ENCODE peak calls at places on chromosomes 13 and 19, in four cellular contexts. I is GM12878, D is K562, J is SK-N-SH. T is an unnamed sample.

GRCh38 chr13:112066624-112067004 is 335 bp upstream of the SOX1 start:
- DNase-seq in I (no peak), D (no peak), J (peak; percentile 49), T (peak; percentile 83)

GRCh38 chr13:85528578-85529215 is 270.5 kb downstream of the SLITRK6 start:
- DNase-seq in I (no peak), D (no peak), J (no peak), T (no peak)

GRCh38 chr13:104953588-104953987 is 1581.9 kb downstream of the EFNB2 start:
- DNase-seq in I (no peak), D (no peak), J (peak; percentile 14), T (no peak)

GRCh38 chr13:28077231-28077630 is 23.1 kb downstream of the FLT3 start:
- DNase-seq in I (no peak), D (no peak), J (no peak), T (no peak)

GRCh38 chr13:94947965-94948371 is 235.6 kb upstream of the SOX21 start:
- DNase-seq in I (no peak), D (no peak), J (no peak), T (no peak)

GRCh38 chr19:19147344-19147743 is 9.1 kb upstream of the TMEM161A start:
- DNase-seq in I (no peak), D (no peak), J (no peak), T (no peak)

GRCh38 chr13:111006508-111007031 is 91.7 kb upstream of the ANKRD10 start:
- DNase-seq in I (no peak), D (peak; percentile 17), J (no peak), T (no peak)

GRCh38 chr19:14350866-14351265 is 30.4 kb upstream of the ADGRE5 start:
- DNase-seq in I (no peak), D (peak; percentile 2), J (no peak), T (no peak)

GRCh38 chr19:33191501-33191900 is 2.6 kb upstream of the LRP3 start:
- DNase-seq in I (no peak), D (no peak), J (no peak), T (no peak)

GRCh38 chr19:58557253-58558065 is 952 bp downstream of the UBE2M start:
- DNase-seq in I (no peak), D (no peak), J (no peak), T (no peak)

GRCh38 chr19:36136975-36137686 is 2.7 kb upstream of the CAPNS1 start:
- DNase-seq in I (no peak), D (no peak), J (no peak), T (no peak)

GRCh38 chr13:104015646-104016396 is 949.6 kb upstream of the SLC10A2 start:
- DNase-seq in I (no peak), D (no peak), J (no peak), T (no peak)

GRCh38 chr13:87498681-87499080 is 172.5 kb upstream of the SLITRK5 start:
- DNase-seq in I (no peak), D (no peak), J (no peak), T (no peak)

GRCh38 chr19:48757741-48758144 is 2.4 kb downstream of the FGF21 start:
- DNase-seq in I (no peak), D (no peak), J (no peak), T (no peak)

GRCh38 chr19:58385313-58386165 is 1.5 kb upstream of the RPS5 start:
- DNase-seq in I (no peak), D (no peak), J (no peak), T (no peak)

GRCh38 chr13:92843549-92843948 is 383.1 kb upstream of the GPC6 start:
- DNase-seq in I (no peak), D (no peak), J (no peak), T (no peak)

GRCh38 chr19:46341937-46342336 is 5.0 kb upstream of the PPP5C start:
- DNase-seq in I (no peak), D (no peak), J (no peak), T (no peak)

GRCh38 chr19:1970003-1970805 is 29.2 kb downstream of the CSNK1G2 start:
- DNase-seq in I (no peak), D (no peak), J (no peak), T (no peak)

GRCh38 chr13:31755803-31756212 is 16.5 kb downstream of the RXFP2 start:
- DNase-seq in I (no peak), D (no peak), J (no peak), T (no peak)

GRCh38 chr13:46296920-46297319 is 85.2 kb downstream of the LRRC63 start:
- DNase-seq in I (no peak), D (no peak), J (no peak), T (no peak)

GRCh38 chr13:48233886-48234488 is 981 bp downstream of the ITM2B start:
- DNase-seq in I (peak; percentile 30), D (no peak), J (no peak), T (no peak)

GRCh38 chr13:106515635-106516254 is 19.7 kb downstream of the EFNB2 start:
- DNase-seq in I (no peak), D (no peak), J (no peak), T (no peak)

GRCh38 chr13:106513608-106514007 is 21.9 kb downstream of the EFNB2 start:
- DNase-seq in I (no peak), D (no peak), J (no peak), T (no peak)

GRCh38 chr13:106514928-106515634 is 20.4 kb downstream of the EFNB2 start:
- DNase-seq in I (no peak), D (no peak), J (no peak), T (no peak)

GRCh38 chr13:106517151-106517847 is 18.2 kb downstream of the EFNB2 start:
- DNase-seq in I (no peak), D (no peak), J (no peak), T (no peak)

GRCh38 chr13:106513025-106513424 is 22.4 kb downstream of the EFNB2 start:
- DNase-seq in I (no peak), D (no peak), J (no peak), T (no peak)
- TF ChIP-seq USF1 in I (no peak), D (no peak), J (no peak), T (no peak)

DNA sequence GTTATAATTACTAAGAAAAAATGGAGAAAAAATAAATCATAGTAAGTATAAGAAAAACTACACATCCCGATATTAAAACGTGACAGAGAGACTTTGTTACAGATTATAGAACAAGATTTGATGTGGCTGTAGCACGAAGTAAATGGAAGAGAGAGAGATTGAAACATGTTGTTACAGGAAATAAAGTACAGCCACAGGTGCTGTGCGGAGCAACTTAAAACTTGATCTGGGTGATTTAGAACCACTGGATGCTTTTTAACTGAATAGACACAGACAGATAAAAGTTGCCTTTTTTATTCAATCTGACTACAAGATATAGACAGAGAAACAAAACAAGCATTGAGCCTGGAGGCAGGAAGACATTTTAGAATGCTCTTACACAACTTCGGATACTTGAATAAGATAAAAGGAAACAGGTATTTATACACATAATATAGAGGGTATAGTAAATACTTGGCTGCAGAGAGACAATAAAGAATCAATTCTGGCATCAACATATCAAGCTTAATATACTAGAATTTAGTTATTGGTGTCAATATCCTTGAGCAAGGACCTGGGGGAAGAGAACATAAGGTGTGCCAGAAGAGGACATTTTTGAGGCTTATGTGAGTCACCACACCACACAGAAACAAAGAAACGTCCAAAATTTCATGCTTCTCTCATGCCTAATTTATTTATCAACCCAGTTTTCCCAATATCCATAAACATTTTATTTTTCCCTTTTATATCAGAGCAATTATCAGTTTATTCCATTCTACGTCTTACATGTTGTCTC is 548.5 kb downstream of the SLITRK1 start:
- DNase-seq in I (no peak), D (no peak), J (no peak), T (no peak)
- TF ChIP-seq USF1 in I (no peak), D (no peak), J (no peak), T (no peak)

DNA sequence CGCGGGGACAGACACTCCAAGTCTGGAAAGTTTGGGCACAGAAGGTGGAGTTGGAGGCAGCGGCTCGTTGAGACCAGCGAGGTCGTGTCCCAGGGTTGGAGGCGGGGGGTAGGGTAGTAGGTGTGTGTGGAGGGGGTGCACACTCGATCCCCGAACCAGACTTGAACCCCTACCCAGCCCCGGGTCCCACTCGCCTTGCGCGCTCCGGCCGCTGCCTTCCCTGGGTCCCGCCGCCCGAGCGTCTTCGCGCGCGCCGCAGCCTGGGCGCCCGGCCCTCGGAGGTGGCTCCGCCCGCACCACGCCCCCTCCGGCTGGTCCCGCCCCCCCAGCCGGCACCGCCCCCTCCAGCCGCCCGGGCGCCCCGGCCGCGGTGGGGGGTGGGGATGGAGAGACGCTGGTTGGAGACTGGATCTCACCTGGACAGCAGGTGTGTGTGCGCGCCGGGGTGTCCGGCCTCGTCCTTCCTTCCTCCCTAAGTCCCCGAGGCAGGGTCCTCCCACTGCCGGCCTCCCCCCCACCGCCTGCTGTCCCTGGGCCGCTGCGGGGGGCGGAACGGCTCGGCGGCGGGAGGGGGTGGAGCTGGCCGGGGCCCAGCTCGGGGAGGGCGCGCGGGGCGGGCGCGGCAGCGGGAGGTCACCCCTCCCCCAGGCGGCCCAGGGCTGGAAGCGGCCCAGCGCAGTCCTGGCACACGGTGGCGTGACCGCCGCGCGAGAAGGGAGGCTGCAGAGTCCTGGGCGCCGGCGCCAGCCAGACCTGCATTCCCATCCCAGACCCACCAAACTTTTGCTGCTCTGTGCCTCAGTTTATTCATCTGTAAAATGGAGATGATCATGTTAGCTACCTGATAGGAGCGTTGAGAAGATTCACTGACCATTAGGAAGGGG is at the start of gene KANK2:
- DNase-seq in I (peak; percentile 13), D (peak; percentile 98), J (peak; percentile 99), T (peak; percentile 82)
- TF ChIP-seq USF1 in I (no peak), D (peak; percentile 6), J (no peak), T (no peak)

GRCh38 chr13:98445340-98446233 is 131.3 kb downstream of the STK24 start:
- DNase-seq in I (peak; percentile 17), D (peak; percentile 82), J (peak; percentile 92), T (peak; percentile 90)
- TF ChIP-seq USF1 in I (no peak), D (no peak), J (no peak), T (no peak)

GRCh38 chr19:9962623-9963290 is 26.4 kb upstream of the OLFM2 start:
- DNase-seq in I (no peak), D (no peak), J (no peak), T (no peak)
- TF ChIP-seq USF1 in I (no peak), D (no peak), J (no peak), T (no peak)

GRCh38 chr13:74135306-74136088 is 1.3 kb upstream of the KLF12 start:
- DNase-seq in I (peak; percentile 19), D (peak; percentile 59), J (peak; percentile 92), T (peak; percentile 78)

GRCh38 chr13:74134226-74134776 is at the start of gene KLF12:
- DNase-seq in I (peak; percentile 69), D (peak; percentile 48), J (peak; percentile 90), T (peak; percentile 83)

GRCh38 chr13:74136089-74136658 is 2.0 kb upstream of the KLF12 start:
- DNase-seq in I (no peak), D (no peak), J (peak; percentile 58), T (peak; percentile 35)

GRCh38 chr13:74133657-74134201 is 475 bp downstream of the KLF12 start:
- DNase-seq in I (peak; percentile 64), D (peak; percentile 5), J (peak; percentile 85), T (peak; percentile 83)

DNA sequence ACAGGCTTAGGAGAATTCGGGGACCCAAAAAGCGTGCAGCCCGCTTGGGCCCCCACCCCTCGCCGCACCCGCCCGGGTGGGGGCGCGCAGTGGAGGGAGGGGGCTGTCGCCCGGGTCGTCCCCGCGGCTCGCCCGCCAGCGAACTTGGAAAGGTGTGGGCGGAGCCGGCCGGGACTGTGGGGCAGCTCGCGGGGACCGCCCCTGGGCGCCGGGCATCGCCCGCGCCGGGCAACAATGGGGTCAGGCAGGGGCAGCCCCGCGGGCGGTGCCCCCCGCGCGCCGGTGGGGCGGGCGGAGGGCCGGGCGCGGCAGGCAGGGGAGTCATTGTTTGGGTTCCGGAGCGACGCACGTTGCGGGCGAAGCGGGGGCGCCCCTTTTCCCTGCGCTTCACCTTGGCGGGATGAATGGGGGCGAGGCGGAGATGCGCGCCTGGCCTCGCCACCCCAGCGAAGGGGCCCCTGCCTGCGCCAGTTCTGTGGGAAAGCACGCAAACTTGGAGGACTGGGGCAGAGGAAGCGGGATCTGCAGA is 637 bp upstream of the KLF12 start:
- DNase-seq in I (no peak), D (peak; percentile 12), J (peak; percentile 84), T (peak; percentile 32)
- TF ChIP-seq USF1 in I (no peak), D (no peak), J (no peak), T (no peak)

GRCh38 chr19:5997371-5997770 is 19.4 kb upstream of the RANBP3 start:
- DNase-seq in I (no peak), D (no peak), J (no peak), T (peak; percentile 64)
- TF ChIP-seq USF1 in I (no peak), D (no peak), J (no peak), T (no peak)